ENCODE peak calls at places on chromosomes 7 and 10, in eight cellular contexts. One of them, this sample, is unnamed.

GRCh38 chr7:537911-538634 is 18.4 kb upstream of the PDGFA start:
- DNase-seq in H1: peak
- DNase-seq in HepG2: peak
- DNase-seq in K562: peak
- DNase-seq in A549: peak
- DNase-seq in endothelial cell of umbilical vein: peak
- DNase-seq in GM12878: no peak
- DNase-seq in HCT116: peak
- DNase-seq in this sample: no peak

GRCh38 chr7:28587211-28587610 is 174.9 kb downstream of the CREB5 start:
- DNase-seq in endothelial cell of umbilical vein: no peak
- DNase-seq in H1: no peak
- DNase-seq in HCT116: no peak
- DNase-seq in A549: no peak
- DNase-seq in GM12878: no peak
- DNase-seq in HepG2: no peak
- DNase-seq in K562: no peak
- DNase-seq in this sample: no peak

GRCh38 chr10:64952042-64952441 is 1430.8 kb downstream of the REEP3 start:
- DNase-seq in A549: no peak
- DNase-seq in H1: no peak
- DNase-seq in HCT116: no peak
- DNase-seq in GM12878: no peak
- DNase-seq in K562: no peak
- DNase-seq in endothelial cell of umbilical vein: no peak
- DNase-seq in HepG2: no peak
- DNase-seq in this sample: no peak

GRCh38 chr10:33494000-33494399 is 159.5 kb upstream of the NRP1 start:
- DNase-seq in H1: no peak
- DNase-seq in K562: no peak
- DNase-seq in GM12878: no peak
- DNase-seq in HepG2: no peak
- DNase-seq in A549: no peak
- DNase-seq in endothelial cell of umbilical vein: no peak
- DNase-seq in HCT116: no peak
- DNase-seq in this sample: no peak

GRCh38 chr7:1942704-1943294 is 272.7 kb downstream of the ELFN1 start:
- DNase-seq in endothelial cell of umbilical vein: peak
- DNase-seq in HepG2: no peak
- DNase-seq in K562: no peak
- DNase-seq in HCT116: no peak
- DNase-seq in H1: no peak
- DNase-seq in A549: no peak
- DNase-seq in GM12878: no peak
- DNase-seq in this sample: peak

GRCh38 chr10:88735661-88736060 is 24.2 kb upstream of the LIPN start:
- DNase-seq in H1: no peak
- DNase-seq in endothelial cell of umbilical vein: no peak
- DNase-seq in HepG2: no peak
- DNase-seq in A549: no peak
- DNase-seq in HCT116: no peak
- DNase-seq in K562: no peak
- DNase-seq in GM12878: no peak
- DNase-seq in this sample: no peak

GRCh38 chr7:150962743-150963399 is 15.2 kb downstream of the KCNH2 start:
- DNase-seq in endothelial cell of umbilical vein: peak
- DNase-seq in H1: no peak
- DNase-seq in HepG2: peak
- DNase-seq in K562: peak
- DNase-seq in GM12878: no peak
- DNase-seq in HCT116: no peak
- DNase-seq in A549: peak
- DNase-seq in this sample: peak

GRCh38 chr7:29289156-29290021 is 94.8 kb downstream of the CHN2 start:
- DNase-seq in GM12878: peak
- DNase-seq in K562: no peak
- DNase-seq in A549: no peak
- DNase-seq in H1: no peak
- DNase-seq in endothelial cell of umbilical vein: no peak
- DNase-seq in HepG2: peak
- DNase-seq in HCT116: no peak
- DNase-seq in this sample: peak

GRCh38 chr10:43689955-43690771 is 41.5 kb upstream of the ZNF32 start:
- DNase-seq in HCT116: peak
- DNase-seq in H1: no peak
- DNase-seq in GM12878: no peak
- DNase-seq in K562: peak
- DNase-seq in A549: peak
- DNase-seq in endothelial cell of umbilical vein: peak
- DNase-seq in HepG2: peak
- DNase-seq in this sample: peak

GRCh38 chr10:8417631-8418030 is 363.1 kb downstream of the GATA3 start:
- DNase-seq in HCT116: no peak
- DNase-seq in K562: no peak
- DNase-seq in HepG2: no peak
- DNase-seq in endothelial cell of umbilical vein: no peak
- DNase-seq in H1: no peak
- DNase-seq in A549: no peak
- DNase-seq in GM12878: no peak
- DNase-seq in this sample: no peak

GRCh38 chr10:29841724-29842649 is 207.2 kb upstream of the SVIL start:
- DNase-seq in endothelial cell of umbilical vein: peak
- DNase-seq in HepG2: peak
- DNase-seq in A549: peak
- DNase-seq in H1: no peak
- DNase-seq in K562: no peak
- DNase-seq in GM12878: no peak
- DNase-seq in HCT116: no peak
- DNase-seq in this sample: no peak

GRCh38 chr10:112461029-112461887 is 14.2 kb downstream of the VTI1A start:
- DNase-seq in K562: no peak
- DNase-seq in HCT116: peak
- DNase-seq in GM12878: no peak
- DNase-seq in HepG2: no peak
- DNase-seq in endothelial cell of umbilical vein: peak
- DNase-seq in H1: no peak
- DNase-seq in A549: no peak
- DNase-seq in this sample: peak

GRCh38 chr10:122847782-122848604 is 2.3 kb upstream of the CUZD1 start:
- DNase-seq in HCT116: no peak
- DNase-seq in GM12878: no peak
- DNase-seq in A549: no peak
- DNase-seq in HepG2: no peak
- DNase-seq in endothelial cell of umbilical vein: peak
- DNase-seq in H1: no peak
- DNase-seq in K562: no peak
- DNase-seq in this sample: peak

GRCh38 chr10:74640134-74640533 is 186.3 kb upstream of the KAT6B start:
- DNase-seq in K562: no peak
- DNase-seq in endothelial cell of umbilical vein: no peak
- DNase-seq in HCT116: no peak
- DNase-seq in H1: peak
- DNase-seq in HepG2: no peak
- DNase-seq in A549: no peak
- DNase-seq in GM12878: peak
- DNase-seq in this sample: no peak

GRCh38 chr7:79749851-79750250 is 296.4 kb upstream of the MAGI2 start:
- DNase-seq in K562: no peak
- DNase-seq in HepG2: no peak
- DNase-seq in endothelial cell of umbilical vein: no peak
- DNase-seq in HCT116: no peak
- DNase-seq in GM12878: no peak
- DNase-seq in A549: no peak
- DNase-seq in H1: no peak
- DNase-seq in this sample: no peak

GRCh38 chr7:80724249-80724871 is 85.9 kb downstream of the CD36 start:
- DNase-seq in H1: no peak
- DNase-seq in K562: no peak
- DNase-seq in GM12878: no peak
- DNase-seq in endothelial cell of umbilical vein: no peak
- DNase-seq in HCT116: no peak
- DNase-seq in HepG2: peak
- DNase-seq in A549: no peak
- DNase-seq in this sample: no peak

GRCh38 chr7:108236681-108237415 is 106.7 kb upstream of the LAMB4 start:
- DNase-seq in endothelial cell of umbilical vein: peak
- DNase-seq in HepG2: no peak
- DNase-seq in GM12878: no peak
- DNase-seq in HCT116: no peak
- DNase-seq in K562: no peak
- DNase-seq in H1: no peak
- DNase-seq in A549: no peak
- DNase-seq in this sample: no peak

GRCh38 chr7:12490105-12490688 is 80.3 kb upstream of the SCIN start:
- DNase-seq in HCT116: peak
- DNase-seq in K562: peak
- DNase-seq in A549: peak
- DNase-seq in endothelial cell of umbilical vein: peak
- DNase-seq in GM12878: no peak
- DNase-seq in HepG2: peak
- DNase-seq in H1: no peak
- DNase-seq in this sample: peak

GRCh38 chr10:124641282-124642075 is 102.7 kb downstream of the FAM53B start:
- DNase-seq in endothelial cell of umbilical vein: no peak
- DNase-seq in HCT116: no peak
- DNase-seq in GM12878: peak
- DNase-seq in A549: no peak
- DNase-seq in HepG2: no peak
- DNase-seq in K562: peak
- DNase-seq in H1: no peak
- DNase-seq in this sample: peak

GRCh38 chr7:33744293-33744692 is 161.0 kb upstream of the BMPER start:
- DNase-seq in A549: no peak
- DNase-seq in HepG2: peak
- DNase-seq in K562: peak
- DNase-seq in H1: no peak
- DNase-seq in HCT116: peak
- DNase-seq in GM12878: no peak
- DNase-seq in endothelial cell of umbilical vein: peak
- DNase-seq in this sample: peak
- TF ChIP-seq CTCF in A549: peak
- TF ChIP-seq CTCF in HepG2: peak
- TF ChIP-seq CTCF in K562: peak
- TF ChIP-seq CTCF in H1: no peak
- TF ChIP-seq CTCF in HCT116: peak
- TF ChIP-seq CTCF in GM12878: peak
- TF ChIP-seq CTCF in endothelial cell of umbilical vein: peak
- TF ChIP-seq CTCF in this sample: peak

DNA sequence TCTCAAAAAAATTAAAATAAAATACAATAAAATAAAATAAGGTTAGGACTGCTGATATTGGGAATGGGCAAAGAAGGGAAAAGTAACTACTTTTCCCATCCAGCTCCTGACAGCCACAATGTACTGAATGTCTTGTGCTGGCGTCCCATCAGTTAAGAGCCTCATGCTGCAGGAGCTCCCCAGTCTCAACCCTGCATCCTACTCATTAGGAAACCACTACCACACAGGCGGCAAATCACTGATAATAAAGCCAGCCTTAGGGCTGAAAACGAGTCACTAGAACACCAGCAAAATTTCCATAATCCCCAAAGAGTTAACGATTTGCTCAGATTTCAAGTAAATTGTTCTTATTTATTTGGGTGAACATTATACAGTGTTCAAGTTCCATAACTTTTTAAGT is 4.3 kb downstream of the YWHAG start:
- DNase-seq in HCT116: no peak
- DNase-seq in H1: no peak
- DNase-seq in endothelial cell of umbilical vein: no peak
- DNase-seq in GM12878: no peak
- DNase-seq in A549: no peak
- DNase-seq in HepG2: no peak
- DNase-seq in K562: no peak
- DNase-seq in this sample: no peak
- TF ChIP-seq POLR2A in HCT116: no peak
- TF ChIP-seq POLR2A in H1: peak
- TF ChIP-seq POLR2A in endothelial cell of umbilical vein: no peak
- TF ChIP-seq POLR2A in GM12878: no peak
- TF ChIP-seq POLR2A in A549: no peak
- TF ChIP-seq POLR2A in HepG2: no peak
- TF ChIP-seq POLR2A in K562: peak
- TF ChIP-seq POLR2A in this sample: no peak

GRCh38 chr7:83738436-83738835 is 89.5 kb upstream of the SEMA3E start:
- DNase-seq in HCT116: no peak
- DNase-seq in HepG2: no peak
- DNase-seq in endothelial cell of umbilical vein: no peak
- DNase-seq in H1: no peak
- DNase-seq in A549: no peak
- DNase-seq in K562: no peak
- DNase-seq in GM12878: no peak
- DNase-seq in this sample: no peak
- TF ChIP-seq MAX in HCT116: no peak
- TF ChIP-seq MAX in HepG2: no peak
- TF ChIP-seq MAX in endothelial cell of umbilical vein: no peak
- TF ChIP-seq MAX in H1: no peak
- TF ChIP-seq MAX in A549: no peak
- TF ChIP-seq MAX in K562: no peak
- TF ChIP-seq MAX in GM12878: no peak
- TF ChIP-seq MAX in this sample: no peak

GRCh38 chr7:90838799-90839198 is 242.7 kb downstream of the CDK14 start:
- DNase-seq in K562: no peak
- DNase-seq in GM12878: no peak
- DNase-seq in endothelial cell of umbilical vein: no peak
- DNase-seq in A549: no peak
- DNase-seq in HepG2: no peak
- DNase-seq in H1: no peak
- DNase-seq in HCT116: no peak
- DNase-seq in this sample: no peak
- TF ChIP-seq CTCF in K562: no peak
- TF ChIP-seq CTCF in GM12878: no peak
- TF ChIP-seq CTCF in endothelial cell of umbilical vein: no peak
- TF ChIP-seq CTCF in A549: no peak
- TF ChIP-seq CTCF in HepG2: no peak
- TF ChIP-seq CTCF in H1: no peak
- TF ChIP-seq CTCF in HCT116: peak
- TF ChIP-seq CTCF in this sample: no peak

DNA sequence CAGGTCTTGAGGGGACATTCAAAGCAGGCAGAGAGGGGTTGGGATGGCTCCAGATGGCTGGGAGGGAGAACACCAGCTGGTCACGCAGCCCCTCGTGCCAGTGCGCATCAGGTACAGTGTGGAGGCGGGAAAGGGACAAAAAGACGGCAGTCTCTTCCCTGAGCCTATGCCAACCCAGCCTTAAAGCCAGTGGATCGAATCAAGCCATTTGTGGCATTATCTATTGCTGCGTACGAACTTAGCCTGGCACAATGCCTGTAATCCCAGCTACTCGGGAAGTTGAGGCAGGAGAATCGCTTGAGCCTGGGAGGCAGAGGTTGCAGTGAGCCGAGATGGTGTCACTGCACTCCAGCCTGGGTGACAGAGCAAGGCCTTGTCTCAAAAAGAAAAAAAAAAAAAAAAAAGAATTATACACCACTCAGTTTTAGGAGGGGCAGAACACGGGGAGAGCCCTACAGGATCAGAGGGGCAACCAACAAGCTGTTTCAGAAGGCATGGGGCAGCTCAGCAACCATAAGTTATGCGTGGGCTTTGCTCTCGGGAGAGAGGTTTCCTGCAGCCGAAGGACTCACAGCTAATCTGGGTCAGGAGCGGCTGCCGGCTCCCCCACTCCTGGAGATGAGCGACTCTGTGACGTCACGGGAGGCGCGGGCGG is 357 bp upstream of the NDUFB2 start:
- DNase-seq in A549: peak
- DNase-seq in HepG2: peak
- DNase-seq in K562: peak
- DNase-seq in endothelial cell of umbilical vein: no peak
- DNase-seq in GM12878: no peak
- DNase-seq in HCT116: peak
- DNase-seq in H1: no peak
- DNase-seq in this sample: peak
- TF ChIP-seq POLR2A in A549: no peak
- TF ChIP-seq POLR2A in HepG2: no peak
- TF ChIP-seq POLR2A in K562: no peak
- TF ChIP-seq POLR2A in endothelial cell of umbilical vein: no peak
- TF ChIP-seq POLR2A in GM12878: no peak
- TF ChIP-seq POLR2A in HCT116: no peak
- TF ChIP-seq POLR2A in H1: no peak
- TF ChIP-seq POLR2A in this sample: no peak